ENCODE peak calls at places on chromosomes 12 and 14, in four cellular contexts. H is right cardiac atrium, I is heart right ventricle, U is left lung. C is an unnamed sample.

GRCh38 chr12:48788852-48789775 is at the start of gene ADCY6:
- ATAC-seq in U (peak), I (peak), H (peak), C (peak)

GRCh38 chr14:37384870-37385596 is 187.3 kb downstream of the MIPOL1 start:
- ATAC-seq in H (no peak), I (no peak), U (peak), C (no peak)

GRCh38 chr14:97706814-97707213 is 909.6 kb downstream of the VRK1 start:
- ATAC-seq in I (no peak), H (no peak), U (no peak), C (no peak)

GRCh38 chr12:119412811-119413794 is 78.6 kb downstream of the CCDC60 start:
- ATAC-seq in I (peak), H (peak), U (peak), C (no peak)

GRCh38 chr14:90871605-90872233 is 55.5 kb upstream of the TTC7B start:
- ATAC-seq in I (peak), H (no peak), U (peak), C (no peak)

GRCh38 chr14:71582705-71583104 is 349.5 kb upstream of the RGS6 start:
- ATAC-seq in U (no peak), I (no peak), H (no peak), C (no peak)

GRCh38 chr14:89750206-89750867 is 204.2 kb downstream of the EFCAB11 start:
- ATAC-seq in U (no peak), I (no peak), H (peak), C (no peak)

GRCh38 chr14:53701108-53701875 is 255.3 kb downstream of the BMP4 start:
- ATAC-seq in I (no peak), U (no peak), H (no peak), C (peak)

GRCh38 chr12:93746572-93747168 is 69.5 kb downstream of the CRADD start:
- ATAC-seq in I (no peak), U (no peak), H (no peak), C (no peak)

GRCh38 chr12:118841588-118841987 is 139.8 kb upstream of the SRRM4 start:
- ATAC-seq in U (no peak), I (no peak), H (no peak), C (no peak)

GRCh38 chr14:50064993-50065392 is 51.4 kb downstream of the VCPKMT start:
- ATAC-seq in I (peak), U (peak), H (peak), C (peak)

GRCh38 chr14:30786701-30787100 is 87.7 kb upstream of the COCH start:
- ATAC-seq in H (no peak), U (no peak), I (no peak), C (no peak)

GRCh38 chr12:104182621-104183378 is 32.8 kb upstream of the TXNRD1 start:
- ATAC-seq in H (no peak), U (no peak), I (no peak), C (no peak)

GRCh38 chr12:83573676-83574075 is 887.0 kb downstream of the TMTC2 start:
- ATAC-seq in I (peak), U (peak), H (peak), C (no peak)

GRCh38 chr14:90576981-90577660 is 180.3 kb downstream of the CALM1 start:
- ATAC-seq in H (no peak), U (peak), I (no peak), C (no peak)

GRCh38 chr14:32254952-32255679 is 52.0 kb upstream of the RNU6-8 start:
- ATAC-seq in I (peak), H (peak), U (peak), C (peak)

GRCh38 chr14:55094630-55095157 is 34.4 kb upstream of the LGALS3 start:
- ATAC-seq in H (no peak), I (no peak), U (no peak), C (no peak)

GRCh38 chr14:70882771-70883492 is 24.3 kb upstream of the PCNX1 start:
- ATAC-seq in H (peak), I (peak), U (peak), C (no peak)

GRCh38 chr14:93926873-93927571 is at the start of gene FAM181A:
- ATAC-seq in U (peak), I (peak), H (no peak), C (peak)

GRCh38 chr12:26121841-26122680 is 2.8 kb downstream of the BHLHE41 start:
- ATAC-seq in I (peak), H (no peak), U (no peak), C (peak)

GRCh38 chr12:3249081-3249800 is 172.1 kb downstream of the TSPAN9 start:
- ATAC-seq in H (no peak), I (no peak), U (no peak), C (no peak)

GRCh38 chr12:54058189-54058917 is 4.7 kb downstream of the HOXC4 start:
- ATAC-seq in U (no peak), H (no peak), I (no peak), C (no peak)

GRCh38 chr12:106333756-106334155 is 23.8 kb upstream of the POLR3B start:
- ATAC-seq in U (no peak), I (no peak), H (no peak), C (no peak)

GRCh38 chr12:50933459-50934124 is 18.8 kb upstream of the HIGD1C start:
- ATAC-seq in H (no peak), I (no peak), U (no peak), C (peak)

GRCh38 chr14:20093442-20093841 is 17.1 kb upstream of the OR4K17 start:
- ATAC-seq in I (no peak), H (no peak), U (no peak), C (no peak)

GRCh38 chr12:79006306-79006705 is 141.7 kb downstream of the SYT1 start:
- ATAC-seq in I (no peak), H (no peak), U (no peak), C (no peak)